ENCODE peak calls at places on chromosomes 12 and 14, in five cellular contexts. E, Q, F, Y and I are unnamed samples.

GRCh38 chr12:89951050-89951693 is 242.5 kb upstream of the ATP2B1 start:
- DNase-seq in E (no peak), Q (no peak), F (peak; percentile 61), Y (no peak), I (no peak)

GRCh38 chr14:104093366-104094055 is 8.0 kb downstream of the ASPG start:
- DNase-seq in E (no peak), Y (no peak), Q (peak; percentile 64), F (no peak), I (peak; percentile 40)

GRCh38 chr12:43277630-43278267 is 274.3 kb downstream of the ADAMTS20 start:
- DNase-seq in Y (no peak), E (no peak), F (peak; percentile 68), Q (no peak), I (no peak)

GRCh38 chr12:4031703-4032291 is 158.6 kb upstream of the PARP11 start:
- DNase-seq in E (peak; percentile 56), Q (no peak), F (peak; percentile 53), Y (peak; percentile 75), I (no peak)

GRCh38 chr12:128830505-128830893 is 6.7 kb upstream of the SLC15A4 start:
- DNase-seq in Q (no peak), F (no peak), E (no peak), Y (no peak), I (no peak)

GRCh38 chr12:104846056-104846762 is 111.9 kb downstream of the SLC41A2 start:
- DNase-seq in F (no peak), Q (no peak), E (no peak), Y (no peak), I (no peak)

GRCh38 chr12:112029326-112029725 is 16.1 kb downstream of the ERP29 start:
- DNase-seq in Q (no peak), F (no peak), E (no peak), Y (no peak), I (no peak)

GRCh38 chr12:55876110-55876509 is 33.4 kb upstream of the MMP19 start:
- DNase-seq in Q (no peak), Y (no peak), F (no peak), E (no peak), I (no peak)

GRCh38 chr14:104900639-104901512 is 23.8 kb upstream of the PLD4 start:
- DNase-seq in Q (no peak), Y (no peak), F (no peak), E (no peak), I (no peak)

GRCh38 chr12:124792961-124793441 is 70.7 kb downstream of the SCARB1 start:
- DNase-seq in Y (no peak), E (no peak), F (no peak), Q (no peak), I (no peak)

GRCh38 chr12:108766294-108766693 is 35.0 kb upstream of the CORO1C start:
- DNase-seq in E (no peak), Q (no peak), F (no peak), Y (no peak), I (no peak)

GRCh38 chr14:106530423-106531107 is 1004.2 kb downstream of the TMEM121 start:
- DNase-seq in F (no peak), Q (peak; percentile 87), Y (no peak), E (no peak), I (peak; percentile 18)

GRCh38 chr12:106030210-106031175 is 108.3 kb downstream of the NUAK1 start:
- DNase-seq in F (peak; percentile 96), Q (no peak), Y (no peak), E (no peak), I (peak; percentile 57)

GRCh38 chr12:108914031-108914630 is 34.2 kb downstream of the DAO start:
- DNase-seq in Y (no peak), Q (no peak), F (no peak), E (peak; percentile 45), I (no peak)

DNA sequence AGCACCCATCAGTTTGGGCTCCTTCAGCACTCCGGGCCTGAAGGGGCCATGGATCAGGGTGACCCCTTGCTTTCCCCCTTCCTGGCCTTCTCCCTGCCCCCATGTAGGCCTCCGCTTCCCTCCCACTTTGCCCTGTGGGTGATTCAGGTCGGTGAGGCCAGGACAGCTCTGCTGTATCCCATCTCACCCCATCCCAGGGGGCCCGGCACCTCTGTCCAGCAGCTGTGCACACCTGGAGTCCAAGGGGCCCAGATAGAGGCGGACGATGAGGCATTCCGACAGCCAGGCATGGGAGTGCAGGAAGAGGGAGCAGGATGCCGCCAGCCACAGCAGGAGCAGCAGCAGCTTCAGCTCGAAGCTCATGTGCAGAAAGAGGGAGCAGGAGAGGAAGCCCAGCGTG is 11.4 kb downstream of the LTB4R start:
- DNase-seq in Q (no peak), E (no peak), Y (no peak), F (no peak), I (no peak)
- H3K27me3 ChIP-seq in Q (no peaks in the 10 kb centered on the region), E (no peaks in the 10 kb centered on the region), Y (no peaks in the 10 kb centered on the region), F (peaks cover 61% of the 10 kb centered on the region), I (peaks cover 20% of the 10 kb centered on the region)

GRCh38 chr12:57219205-57219992 is 2.8 kb downstream of the NXPH4 start:
- DNase-seq in F (no peak), Q (no peak), Y (no peak), E (no peak), I (no peak)
- H3K4me1 ChIP-seq in F (peaks cover 32% of the 10 kb centered on the region), Q (peaks cover 43% of the 10 kb centered on the region), Y (peaks cover 42% of the 10 kb centered on the region), E (peaks cover 6% of the 10 kb centered on the region), I (peaks cover 30% of the 10 kb centered on the region)

GRCh38 chr14:83044001-83044400 is 1510.3 kb upstream of the SEL1L start:
- DNase-seq in F (no peak), E (no peak), Q (no peak), Y (no peak), I (no peak)
- H3K27me3 ChIP-seq in F (no peaks in the 10 kb centered on the region), E (no peaks in the 10 kb centered on the region), Q (no peaks in the 10 kb centered on the region), Y (no peaks in the 10 kb centered on the region), I (no peaks in the 10 kb centered on the region)

GRCh38 chr14:91418387-91419043 is 895 bp upstream of the CCDC88C start:
- DNase-seq in Y (peak; percentile 94), Q (peak; percentile 93), F (peak; percentile 59), E (peak; percentile 68), I (peak; percentile 75)

GRCh38 chr14:91419044-91419397 is 1.4 kb upstream of the CCDC88C start:
- DNase-seq in Y (no peak), Q (no peak), E (no peak), F (no peak), I (no peak)

GRCh38 chr14:91417134-91417982 is at the start of gene CCDC88C:
- DNase-seq in E (peak; percentile 70), Q (peak; percentile 91), Y (peak; percentile 96), F (no peak), I (peak; percentile 65)

GRCh38 chr14:91416744-91417133 is 881 bp downstream of the CCDC88C start:
- DNase-seq in F (no peak), Y (peak; percentile 90), E (no peak), Q (peak; percentile 74), I (no peak)

GRCh38 chr14:91417983-91418386 is 365 bp upstream of the CCDC88C start:
- DNase-seq in F (no peak), Y (no peak), E (no peak), Q (peak; percentile 93), I (peak; percentile 37)
- H3K4me1 ChIP-seq in F (peaks cover 21% of the 10 kb centered on the region), Y (peaks cover 48% of the 10 kb centered on the region), E (peaks cover 8% of the 10 kb centered on the region), Q (peaks cover 51% of the 10 kb centered on the region), I (peaks cover 14% of the 10 kb centered on the region)

GRCh38 chr12:2054091-2055018 is 1.6 kb downstream of the CACNA1C start:
- DNase-seq in Q (no peak), Y (no peak), E (no peak), F (peak; percentile 18), I (no peak)
- H3K27me3 ChIP-seq in Q (no peaks in the 10 kb centered on the region), Y (peaks cover 7% of the 10 kb centered on the region), E (no peaks in the 10 kb centered on the region), F (peaks cover 70% of the 10 kb centered on the region), I (peaks cover 18% of the 10 kb centered on the region)

DNA sequence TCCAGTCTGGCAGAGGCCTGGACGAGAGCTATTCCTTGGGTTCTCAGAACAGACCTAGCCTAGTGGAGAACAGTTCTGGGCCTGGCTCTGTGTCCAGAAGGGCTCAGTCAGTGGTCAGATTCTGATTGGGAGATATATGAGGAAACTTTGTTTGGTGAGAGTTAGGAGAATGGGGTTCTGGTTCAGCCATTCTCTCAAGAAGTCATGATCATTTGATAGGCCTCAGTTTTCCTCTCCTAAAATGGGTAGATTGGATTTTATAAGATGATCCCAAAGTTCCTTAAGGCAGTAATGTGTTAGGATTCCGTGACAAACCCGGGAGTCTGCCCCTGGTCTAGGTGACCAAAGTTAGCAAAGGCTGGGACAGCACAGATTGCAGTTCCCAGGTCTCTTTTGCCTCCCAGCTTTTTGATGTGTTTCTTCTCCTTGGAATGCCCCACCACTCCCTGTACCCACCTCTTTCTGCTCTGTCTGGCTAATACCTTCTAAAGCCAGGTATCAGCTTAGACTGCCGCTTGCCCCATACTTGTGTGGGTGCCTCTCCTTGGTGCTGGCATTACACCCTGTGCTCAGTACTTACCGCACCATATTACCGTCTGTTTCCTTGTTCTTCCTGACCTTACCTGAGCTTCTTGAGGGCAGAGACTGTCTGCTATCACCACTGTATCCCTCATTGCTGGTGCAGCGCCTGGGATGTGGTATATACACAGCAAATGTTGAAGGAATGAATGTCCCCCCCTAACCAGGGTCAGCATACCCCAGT is 25.5 kb downstream of the SUSD6 start:
- DNase-seq in F (no peak), Q (no peak), Y (no peak), E (no peak), I (no peak)
- H3K4me1 ChIP-seq in F (peaks cover 25% of the 10 kb centered on the region), Q (peaks cover 68% of the 10 kb centered on the region), Y (peaks cover 86% of the 10 kb centered on the region), E (peaks cover 63% of the 10 kb centered on the region), I (peaks cover 3% of the 10 kb centered on the region)